ENCODE peak calls at places on chromosome 21, in eight cellular contexts. Y is lower lobe of right lung, G is cardiac muscle cell, R is hepatocyte, O is fibroblast of lung, Q is kidney, C is esophagus muscularis mucosa, S is AG09309. M is an unnamed sample.

GRCh38 chr21:17610862-17611261 is 1.8 kb downstream of the BTG3 start:
- DNase-seq in Y (no peak), G (no peak), R (peak), O (peak), Q (no peak), C (no peak), S (no peak), M (no peak)

GRCh38 chr21:42341776-42342542 is 8.8 kb downstream of the TFF2 start:
- DNase-seq in Y (no peak), G (no peak), R (no peak), O (no peak), Q (no peak), C (no peak), S (no peak), M (no peak)

GRCh38 chr21:34530264-34530663 is 18.3 kb upstream of the KCNE1 start:
- DNase-seq in Y (no peak), G (no peak), R (no peak), O (peak), Q (no peak), C (no peak), S (no peak), M (peak)

GRCh38 chr21:27519357-27519756 is 552.5 kb upstream of the ADAMTS5 start:
- DNase-seq in Y (no peak), G (no peak), R (no peak), O (peak), Q (no peak), C (no peak), S (peak), M (peak)

GRCh38 chr21:41610042-41610839 is 102.3 kb upstream of the TMPRSS2 start:
- DNase-seq in Y (peak), G (peak), R (peak), O (peak), Q (no peak), C (no peak), S (no peak), M (peak)

GRCh38 chr21:14712121-14712520 is 166.0 kb upstream of the SAMSN1 start:
- DNase-seq in Y (no peak), G (no peak), R (no peak), O (no peak), Q (no peak), C (no peak), S (no peak), M (peak)

GRCh38 chr21:36347962-36348328 is 27.9 kb downstream of the MORC3 start:
- DNase-seq in Y (no peak), G (no peak), R (no peak), O (peak), Q (no peak), C (no peak), S (no peak), M (peak)

GRCh38 chr21:22342855-22343254 is 1344.6 kb downstream of the NCAM2 start:
- DNase-seq in Y (no peak), G (no peak), R (no peak), O (no peak), Q (no peak), C (no peak), S (no peak), M (no peak)

GRCh38 chr21:34781508-34781907 is 112.7 kb downstream of the CLIC6 start:
- DNase-seq in Y (no peak), G (no peak), R (no peak), O (no peak), Q (peak), C (peak), S (no peak), M (no peak)

GRCh38 chr21:35164971-35165483 is 115.9 kb upstream of the RUNX1 start:
- DNase-seq in Y (no peak), G (no peak), R (no peak), O (no peak), Q (no peak), C (no peak), S (no peak), M (no peak)

GRCh38 chr21:34799092-34799491 is 130.3 kb downstream of the CLIC6 start:
- DNase-seq in Y (no peak), G (no peak), R (no peak), O (no peak), Q (no peak), C (no peak), S (no peak), M (no peak)

DNA sequence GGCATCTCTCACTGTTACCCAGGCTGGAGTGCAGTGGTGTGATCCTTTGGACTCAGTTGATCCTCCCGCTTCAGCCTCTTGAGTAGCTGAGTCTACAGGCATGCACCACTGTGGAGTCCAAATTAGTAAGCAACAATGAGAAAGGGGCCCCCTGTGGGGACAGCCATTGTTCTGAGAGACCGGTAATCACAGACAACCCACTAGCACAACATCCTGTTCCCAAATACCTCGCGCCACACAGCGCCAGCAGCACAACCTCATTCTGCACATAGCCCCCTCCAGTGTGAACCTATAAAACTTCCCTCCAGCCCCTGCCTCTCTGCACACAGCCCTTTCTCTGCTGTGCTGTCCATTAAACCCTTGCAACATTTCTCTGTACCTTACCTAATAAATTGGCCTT is 226.4 kb downstream of the DYRK1A start:
- DNase-seq in Y (no peak), G (peak), R (no peak), O (no peak), Q (no peak), C (peak), S (no peak), M (peak)
- H3K4me3 ChIP-seq in Y (no peak), G (no peak), R (no peak), O (no peak), Q (no peak), C (no peak), S (no peak), M (no peak)

GRCh38 chr21:25512095-25513086 is 94.9 kb downstream of the MRPL39 start:
- DNase-seq in Y (no peak), G (no peak), R (no peak), O (no peak), Q (no peak), C (no peak), S (no peak), M (no peak)

GRCh38 chr21:25509862-25510261 is 97.4 kb downstream of the MRPL39 start:
- DNase-seq in Y (no peak), G (no peak), R (no peak), O (no peak), Q (no peak), C (no peak), S (no peak), M (no peak)

GRCh38 chr21:25513810-25514209 is 93.5 kb downstream of the MRPL39 start:
- DNase-seq in Y (no peak), G (no peak), R (no peak), O (no peak), Q (no peak), C (no peak), S (no peak), M (no peak)

GRCh38 chr21:25518491-25518911 is 88.8 kb downstream of the MRPL39 start:
- DNase-seq in Y (no peak), G (peak), R (no peak), O (peak), Q (no peak), C (no peak), S (no peak), M (no peak)

DNA sequence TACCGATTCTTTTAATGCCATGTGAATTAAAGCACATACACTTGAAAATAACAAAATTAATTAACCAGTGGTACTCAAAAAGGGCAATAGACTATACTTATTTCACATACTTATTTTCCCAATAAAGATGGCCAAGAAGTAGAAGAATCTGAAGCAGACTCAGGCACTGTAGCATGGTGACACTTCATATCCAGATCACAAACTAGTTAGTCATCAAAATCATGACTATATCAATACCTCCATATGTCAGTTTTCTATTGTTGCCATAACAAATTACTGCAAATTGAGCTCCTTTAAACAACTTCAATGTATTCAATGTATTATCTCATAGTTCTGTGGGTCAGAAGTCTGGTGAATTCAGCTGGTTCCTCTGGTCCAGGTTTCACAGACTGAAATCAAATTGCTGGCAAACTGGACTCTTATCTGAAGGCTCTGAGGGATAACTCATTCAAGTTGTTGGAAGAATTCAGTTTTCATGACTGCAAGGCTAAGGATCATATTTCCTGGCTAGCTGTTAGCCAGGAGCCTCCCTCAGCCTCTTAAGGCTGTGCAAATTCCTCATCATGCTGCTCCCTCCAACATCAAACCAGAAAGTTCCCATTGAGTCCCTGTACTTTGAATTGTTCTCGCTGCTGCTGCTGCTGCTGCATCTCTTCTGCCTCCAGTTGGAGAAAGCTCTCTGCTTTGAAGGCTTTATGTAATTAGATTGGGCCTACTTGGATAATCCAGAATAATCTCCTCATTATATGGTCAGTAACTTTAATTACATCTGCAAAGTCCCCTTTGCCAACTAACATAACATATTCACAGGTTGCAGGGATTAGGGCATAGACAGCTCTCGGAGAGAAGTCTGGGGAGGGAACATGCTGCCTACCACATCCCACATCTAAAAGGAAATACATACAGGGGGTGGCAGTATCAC is 91.5 kb downstream of the MRPL39 start:
- DNase-seq in Y (no peak), G (peak), R (no peak), O (peak), Q (no peak), C (no peak), S (no peak), M (peak)
- TF ChIP-seq CTCF in Y (no peak), G (no peak), R (no peak), O (no peak), Q (no peak), C (no peak), S (no peak), M (no peak)

GRCh38 chr21:43727571-43728466 is 8.9 kb downstream of the PDXK start:
- DNase-seq in Y (peak), G (no peak), R (no peak), O (no peak), Q (peak), C (no peak), S (no peak), M (no peak)

GRCh38 chr21:43726686-43727570 is 8.0 kb downstream of the PDXK start:
- DNase-seq in Y (peak), G (no peak), R (no peak), O (no peak), Q (no peak), C (no peak), S (no peak), M (no peak)

GRCh38 chr21:43731476-43731875 is 12.5 kb downstream of the PDXK start:
- DNase-seq in Y (no peak), G (no peak), R (peak), O (no peak), Q (no peak), C (no peak), S (no peak), M (no peak)

GRCh38 chr21:43731891-43732711 is 13.2 kb downstream of the PDXK start:
- DNase-seq in Y (no peak), G (no peak), R (no peak), O (peak), Q (no peak), C (no peak), S (peak), M (peak)

DNA sequence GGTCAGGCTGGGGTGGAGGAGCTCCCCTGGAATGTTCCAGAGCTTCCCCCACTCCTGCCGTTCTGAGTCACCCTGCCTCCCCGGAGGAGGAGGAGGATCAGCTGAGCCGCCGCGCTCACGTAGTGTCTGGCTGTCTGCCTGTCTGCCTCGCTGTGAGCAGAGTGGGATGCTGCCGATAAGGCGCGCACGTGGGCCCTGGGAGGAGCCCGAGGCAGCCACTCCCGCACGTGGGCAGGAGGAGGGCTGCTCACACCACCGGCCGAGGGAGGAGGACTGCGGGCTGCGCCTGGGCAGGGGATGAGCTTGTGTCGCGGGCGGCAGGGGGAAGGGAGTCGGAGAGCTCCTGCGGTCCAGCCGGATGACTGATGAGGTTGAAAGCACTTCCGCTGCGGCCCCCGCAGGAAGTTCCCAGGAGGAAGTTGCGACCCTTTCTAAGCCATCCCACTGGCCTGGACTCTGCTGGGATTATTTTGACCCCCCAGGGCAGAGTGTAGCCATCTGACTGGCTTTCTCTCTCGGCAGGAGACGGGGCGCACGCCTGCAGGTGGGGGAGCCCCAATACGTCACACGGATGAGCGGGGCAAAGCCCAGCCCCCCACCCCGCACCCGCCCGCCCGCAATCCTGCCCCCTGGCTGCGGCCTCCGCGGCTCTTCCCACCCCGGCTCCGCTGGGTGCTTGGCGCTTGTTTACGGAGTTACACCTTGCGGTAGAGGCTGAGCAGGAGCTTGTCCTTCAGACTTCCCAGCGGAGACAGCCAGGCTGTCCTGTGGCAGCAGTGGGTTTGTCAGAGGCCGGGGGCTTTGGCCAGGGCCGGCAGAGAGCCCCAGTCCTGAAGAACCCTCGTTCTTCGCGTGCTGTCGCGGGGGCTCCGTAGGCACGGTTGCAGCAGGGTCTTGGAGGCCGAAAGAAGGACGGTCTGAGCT is 9.8 kb downstream of the PDXK start:
- DNase-seq in Y (peak), G (peak), R (peak), O (peak), Q (peak), C (peak), S (peak), M (peak)
- H3K4me3 ChIP-seq in Y (peak), G (peak), R (peak), O (peak), Q (peak), C (peak), S (peak), M (peak)

GRCh38 chr21:21097425-21097824 is 99.2 kb downstream of the NCAM2 start:
- DNase-seq in Y (no peak), G (no peak), R (no peak), O (no peak), Q (no peak), C (no peak), S (no peak), M (no peak)

GRCh38 chr21:21103692-21104091 is 105.5 kb downstream of the NCAM2 start:
- DNase-seq in Y (no peak), G (no peak), R (no peak), O (no peak), Q (no peak), C (no peak), S (no peak), M (no peak)

GRCh38 chr21:21102874-21103273 is 104.7 kb downstream of the NCAM2 start:
- DNase-seq in Y (no peak), G (no peak), R (no peak), O (no peak), Q (no peak), C (no peak), S (no peak), M (no peak)

GRCh38 chr21:21096956-21097355 is 98.7 kb downstream of the NCAM2 start:
- DNase-seq in Y (no peak), G (no peak), R (no peak), O (no peak), Q (no peak), C (no peak), S (no peak), M (no peak)

GRCh38 chr21:21101911-21102310 is 103.7 kb downstream of the NCAM2 start:
- DNase-seq in Y (no peak), G (peak), R (peak), O (peak), Q (no peak), C (no peak), S (no peak), M (peak)
- TF ChIP-seq CTCF in Y (no peak), G (peak), R (peak), O (no peak), Q (no peak), C (no peak), S (no peak), M (no peak)

DNA sequence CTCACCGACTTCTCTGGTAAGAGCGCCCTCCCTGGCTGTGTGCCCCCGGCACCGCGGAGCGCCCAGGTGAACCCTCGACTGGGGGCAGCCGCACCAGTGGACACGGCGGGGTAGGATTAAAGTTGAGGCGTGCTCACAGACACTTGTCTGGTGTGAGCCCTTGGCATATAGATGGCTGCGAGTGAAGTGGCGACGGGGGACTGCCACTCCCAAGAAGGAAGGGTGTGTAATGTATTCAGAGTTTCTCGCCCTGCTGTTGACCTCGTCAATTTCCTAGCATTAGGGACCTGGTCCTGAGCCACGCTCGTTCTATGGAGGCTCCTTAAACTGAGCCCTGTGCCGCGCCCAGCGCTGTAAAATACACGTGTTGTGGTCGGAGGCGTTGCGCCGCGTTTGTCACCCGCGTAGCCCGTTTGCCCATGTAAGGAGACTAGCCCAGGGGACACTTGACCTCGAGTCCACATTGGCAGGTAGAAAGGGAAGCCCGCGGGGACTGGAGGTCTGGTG is 545 bp downstream of the EVA1C start:
- DNase-seq in Y (peak), G (no peak), R (no peak), O (no peak), Q (peak), C (no peak), S (no peak), M (peak)
- H3K4me3 ChIP-seq in Y (peak), G (peak), R (peak), O (peak), Q (peak), C (peak), S (peak), M (peak)

DNA sequence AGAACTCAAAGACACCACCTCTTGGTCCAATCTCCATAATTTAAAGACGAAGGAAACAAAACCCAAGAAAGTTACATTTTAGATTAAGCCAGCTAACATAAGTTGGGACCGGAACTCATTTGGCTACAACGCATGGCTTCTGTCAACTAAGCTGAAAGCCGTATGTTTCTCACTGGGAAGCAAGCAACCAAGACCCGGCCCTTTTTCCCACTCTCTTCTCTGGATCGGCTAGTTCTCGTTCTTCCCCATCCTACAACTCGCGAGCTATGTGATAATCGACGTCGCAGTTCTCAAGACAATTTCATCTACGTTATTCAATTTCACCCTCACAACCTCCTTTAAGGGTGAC is 601 bp downstream of the CCT8 start:
- DNase-seq in Y (no peak), G (peak), R (peak), O (peak), Q (no peak), C (no peak), S (no peak), M (peak)
- TF ChIP-seq CTCF in Y (no peak), G (no peak), R (no peak), O (no peak), Q (no peak), C (no peak), S (no peak), M (no peak)

GRCh38 chr21:38979271-38980196 is 173.8 kb downstream of the ETS2 start:
- DNase-seq in Y (no peak), G (no peak), R (peak), O (peak), Q (no peak), C (no peak), S (peak), M (peak)
- H3K4me3 ChIP-seq in Y (no peak), G (no peak), R (no peak), O (no peak), Q (no peak), C (no peak), S (no peak), M (no peak)